ENCODE peak calls at places on chromosomes 7 and 10, in four cellular contexts. L is glutamatergic neuron, U is H9, C is fibroblast of mammary gland. G is an unnamed sample.

GRCh38 chr10:118626953-118627352 is 31.5 kb upstream of the PRLHR start:
- DNase-seq in U (peak; percentile 50), C (peak; percentile 4), L (no peak), G (no peak)

GRCh38 chr10:129761573-129761972 is 202.5 kb downstream of the EBF3 start:
- DNase-seq in U (peak; percentile 17), L (no peak), C (no peak), G (no peak)

GRCh38 chr7:116259821-116260440 is 49.6 kb downstream of the TES start:
- DNase-seq in U (no peak), L (no peak), C (peak; percentile 83), G (no peak)

GRCh38 chr10:18469125-18469524 is 182.3 kb downstream of the NSUN6 start:
- DNase-seq in L (no peak), C (no peak), U (no peak), G (no peak)

GRCh38 chr10:23070819-23071218 is 24.6 kb upstream of the MSRB2 start:
- DNase-seq in L (no peak), C (no peak), U (no peak), G (no peak)

GRCh38 chr7:77199008-77199966 is at the start of gene FGL2:
- DNase-seq in C (peak; percentile 50), L (peak; percentile 41), U (peak; percentile 42), G (no peak)

GRCh38 chr10:130491011-130491697 is 355.0 kb downstream of the GLRX3 start:
- DNase-seq in L (no peak), U (no peak), C (no peak), G (no peak)

GRCh38 chr7:1458676-1459511 is at the start of gene MICALL2:
- DNase-seq in U (no peak), C (peak; percentile 89), L (peak; percentile 59), G (peak; percentile 64)

GRCh38 chr10:72248477-72249151 is 25.1 kb upstream of the DDIT4 start:
- DNase-seq in L (no peak), U (peak; percentile 73), C (peak; percentile 87), G (peak; percentile 78)

GRCh38 chr7:143490719-143491306 is 13.1 kb downstream of the TAS2R41 start:
- DNase-seq in U (peak; percentile 60), L (no peak), C (peak; percentile 54), G (no peak)

GRCh38 chr7:25864943-25865633 is 286.9 kb upstream of the NFE2L3 start:
- DNase-seq in U (no peak), L (no peak), C (no peak), G (no peak)

GRCh38 chr7:158106272-158106671 is 481.4 kb downstream of the PTPRN2 start:
- DNase-seq in U (no peak), C (no peak), L (no peak), G (no peak)

GRCh38 chr10:12960431-12960898 is 41.0 kb downstream of the CCDC3 start:
- DNase-seq in C (no peak), U (no peak), L (no peak), G (no peak)

GRCh38 chr7:16205481-16205880 is 215.9 kb downstream of the CRPPA start:
- DNase-seq in U (no peak), L (no peak), C (no peak), G (no peak)

GRCh38 chr7:143407296-143408246 is 1.1 kb downstream of the EPHA1 start:
- DNase-seq in C (no peak), U (no peak), L (no peak), G (no peak)

GRCh38 chr7:102840404-102840803 is 72.4 kb upstream of the LRRC17 start:
- DNase-seq in U (no peak), C (no peak), L (no peak), G (no peak)

GRCh38 chr10:3972460-3973366 is 187.7 kb upstream of the KLF6 start:
- DNase-seq in C (no peak), U (no peak), L (no peak), G (no peak)

GRCh38 chr7:66326501-66327180 is 121.5 kb downstream of the TPST1 start:
- DNase-seq in U (no peak), L (no peak), C (peak; percentile 75), G (no peak)

GRCh38 chr10:64038097-64038496 is 516.9 kb downstream of the REEP3 start:
- DNase-seq in U (no peak), L (no peak), C (no peak), G (no peak)

GRCh38 chr7:8154290-8154689 is 107.7 kb downstream of the ICA1 start:
- DNase-seq in L (no peak), C (no peak), U (no peak), G (no peak)

GRCh38 chr7:99953649-99954048 is 22.2 kb downstream of the AZGP1 start:
- DNase-seq in L (no peak), U (no peak), C (peak; percentile 62), G (no peak)

GRCh38 chr7:140440593-140440992 is 36.7 kb downstream of the RAB19 start:
- DNase-seq in L (no peak), U (no peak), C (no peak), G (no peak)
- TF ChIP-seq CTCF in L (no peak), U (no peak), C (no peak), G (no peak)

GRCh38 chr10:111762114-111762513 is 421.5 kb downstream of the GPAM start:
- DNase-seq in L (no peak), C (peak; percentile 8), U (no peak), G (no peak)
- TF ChIP-seq CTCF in L (no peak), C (no peak), U (peak; percentile 44), G (no peak)

DNA sequence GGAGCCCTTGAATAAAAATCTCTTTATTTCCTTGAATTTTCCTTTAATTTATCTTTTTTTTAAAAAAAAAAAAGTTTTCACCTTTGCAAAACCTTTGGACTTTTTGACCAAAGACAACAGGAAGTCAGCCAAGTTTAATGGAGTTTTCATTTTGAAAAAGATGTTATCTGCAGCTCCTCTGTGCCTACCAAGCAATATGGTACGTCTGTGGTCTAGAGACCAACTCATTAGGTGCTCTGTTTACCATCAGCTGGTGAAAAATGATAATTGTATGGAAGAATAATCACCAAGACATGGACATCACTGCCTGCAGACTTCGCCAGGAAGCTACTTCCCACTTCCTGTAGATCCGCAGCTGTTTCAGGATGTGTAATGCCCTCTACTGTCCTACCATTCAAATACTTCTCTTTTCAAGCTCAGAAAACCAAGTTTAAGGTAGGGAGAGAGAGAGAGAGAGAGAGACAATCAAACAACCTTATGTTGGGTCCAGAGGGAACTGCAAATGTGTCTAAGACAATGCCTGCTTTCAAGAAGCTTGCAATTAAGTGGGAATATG is 18.7 kb downstream of the PLXNA4 start:
- DNase-seq in L (no peak), U (no peak), C (peak; percentile 29), G (no peak)
- TF ChIP-seq CTCF in L (no peak), U (peak; percentile 48), C (peak; percentile 10), G (no peak)

GRCh38 chr10:30434273-30435067 is 486 bp downstream of the MAP3K8 start:
- DNase-seq in U (peak; percentile 72), C (peak; percentile 82), L (peak; percentile 62), G (peak; percentile 78)
- TF ChIP-seq CTCF in U (no peak), C (no peak), L (no peak), G (no peak)

GRCh38 chr7:11505471-11505870 is 326.5 kb downstream of the THSD7A start:
- DNase-seq in L (no peak), U (no peak), C (no peak), G (no peak)
- TF ChIP-seq CTCF in L (no peak), U (no peak), C (no peak), G (no peak)

GRCh38 chr7:35558841-35559240 is 136.1 kb downstream of the HERPUD2 start:
- DNase-seq in U (no peak), C (no peak), L (no peak), G (no peak)

GRCh38 chr7:35556532-35557471 is 138.1 kb downstream of the HERPUD2 start:
- DNase-seq in U (no peak), C (no peak), L (no peak), G (no peak)

GRCh38 chr7:35553498-35553897 is 141.4 kb downstream of the HERPUD2 start:
- DNase-seq in U (no peak), C (no peak), L (no peak), G (no peak)

GRCh38 chr7:35555934-35556333 is 139.0 kb downstream of the HERPUD2 start:
- DNase-seq in L (no peak), U (no peak), C (peak; percentile 28), G (no peak)

DNA sequence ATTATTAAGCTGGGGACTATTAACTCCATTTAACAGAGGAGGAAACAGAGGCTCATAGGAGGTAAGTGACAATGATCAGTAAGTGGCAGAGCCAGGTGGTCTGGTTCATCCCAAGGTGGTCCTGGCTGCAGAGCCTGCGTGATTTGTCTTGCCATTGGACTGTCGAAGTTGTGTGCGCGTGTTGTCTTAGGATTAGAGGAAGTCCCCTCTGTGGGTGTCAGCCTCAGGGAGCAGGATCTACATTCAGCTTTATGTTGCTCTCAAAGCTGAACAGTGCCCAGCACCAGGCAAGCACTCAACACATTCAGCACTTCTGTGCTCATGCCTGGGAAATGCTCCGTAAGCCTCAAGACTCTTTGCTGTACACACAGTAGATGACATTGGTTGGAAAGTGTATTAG is 139.5 kb downstream of the HERPUD2 start:
- DNase-seq in L (no peak), C (no peak), U (no peak), G (no peak)
- TF ChIP-seq CTCF in L (no peak), C (no peak), U (no peak), G (no peak)

DNA sequence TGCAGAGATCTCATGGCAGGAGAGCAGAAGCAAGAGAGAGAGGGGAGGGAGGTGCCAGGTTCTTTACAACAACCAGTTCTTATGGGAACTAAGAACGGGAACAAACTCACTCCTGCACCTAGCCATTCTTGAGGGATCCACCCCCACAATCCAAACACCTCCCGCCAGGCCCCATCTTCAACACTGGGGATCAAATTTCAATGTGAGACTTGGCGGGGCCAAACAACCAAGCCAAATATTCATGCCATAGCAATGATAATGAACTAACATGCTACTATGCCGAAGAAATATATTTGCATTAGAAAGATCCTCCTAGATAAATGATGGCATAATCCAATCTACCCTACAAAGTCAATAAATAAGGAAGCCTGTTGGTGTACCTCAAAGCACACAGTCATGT is 57.7 kb downstream of the CCDC71L start:
- DNase-seq in C (no peak), U (no peak), L (no peak), G (no peak)
- TF ChIP-seq CTCF in C (no peak), U (no peak), L (no peak), G (no peak)

GRCh38 chr10:49601857-49602256 is 8.3 kb upstream of the SLC18A3 start:
- DNase-seq in L (no peak), C (peak; percentile 36), U (peak; percentile 16), G (no peak)
- TF ChIP-seq CTCF in L (no peak), C (no peak), U (no peak), G (no peak)

GRCh38 chr10:62959553-62959952 is 143.4 kb upstream of the EGR2 start:
- DNase-seq in U (no peak), C (peak; percentile 37), L (no peak), G (no peak)
- TF ChIP-seq CTCF in U (no peak), C (no peak), L (no peak), G (no peak)